ENCODE peak calls at places on chromosomes 2 and 18, in nine cellular contexts. H is PC-3; G is heart left ventricle; K is CD8-positive, alpha-beta T cell; L is lower lobe of right lung; N is gastrocnemius medialis; Z is CD4-positive, alpha-beta T cell; P is left ventricle myocardium inferior; U is WERI-Rb-1. D is an unnamed sample.

GRCh38 chr18:70384181-70384790 is 95.4 kb downstream of the SOCS6 start:
- DNase-seq in H (peak; percentile 96), G (no peak), K (no peak), L (no peak), N (no peak), Z (no peak), P (no peak), U (no peak), D (peak; percentile 69)

GRCh38 chr2:98709530-98709929 is 21.4 kb downstream of the MGAT4A start:
- DNase-seq in H (no peak), G (no peak), K (no peak), L (no peak), N (no peak), Z (no peak), P (no peak), U (no peak), D (no peak)

GRCh38 chr2:120863173-120863545 is 127.5 kb downstream of the GLI2 start:
- DNase-seq in H (no peak), G (no peak), K (no peak), L (peak; percentile 54), N (no peak), Z (no peak), P (no peak), U (no peak), D (no peak)

GRCh38 chr2:53347219-53347618 is 420.4 kb upstream of the CHAC2 start:
- DNase-seq in H (no peak), G (no peak), K (no peak), L (no peak), N (no peak), Z (no peak), P (no peak), U (no peak), D (no peak)

GRCh38 chr18:28177828-28178635 is 1.1 kb upstream of the CDH2 start:
- DNase-seq in H (peak; percentile 66), G (peak; percentile 66), K (no peak), L (no peak), N (no peak), Z (no peak), P (peak; percentile 71), U (peak; percentile 89), D (peak; percentile 21)

GRCh38 chr2:143259368-143259958 is 130.2 kb downstream of the ARHGAP15 start:
- DNase-seq in H (peak; percentile 81), G (peak; percentile 49), K (peak; percentile 63), L (peak; percentile 45), N (peak; percentile 27), Z (peak; percentile 56), P (peak; percentile 29), U (peak; percentile 60), D (peak; percentile 21)

GRCh38 chr2:236798491-236798890 is 228.9 kb downstream of the ACKR3 start:
- DNase-seq in H (no peak), G (no peak), K (no peak), L (no peak), N (no peak), Z (no peak), P (no peak), U (no peak), D (no peak)

GRCh38 chr2:205540066-205540465 is 142.2 kb upstream of the NRP2 start:
- DNase-seq in H (no peak), G (no peak), K (no peak), L (no peak), N (no peak), Z (no peak), P (no peak), U (no peak), D (no peak)

GRCh38 chr18:58496937-58497336 is 132.0 kb downstream of the ALPK2 start:
- DNase-seq in H (peak; percentile 40), G (no peak), K (no peak), L (no peak), N (no peak), Z (no peak), P (no peak), U (peak; percentile 58), D (peak; percentile 3)

GRCh38 chr18:38801640-38802039 is 1236.0 kb upstream of the CELF4 start:
- DNase-seq in H (no peak), G (no peak), K (no peak), L (no peak), N (no peak), Z (no peak), P (no peak), U (peak; percentile 75), D (no peak)

GRCh38 chr2:55048514-55048924 is 1.7 kb downstream of the RTN4 start:
- DNase-seq in H (peak; percentile 47), G (peak; percentile 27), K (no peak), L (no peak), N (no peak), Z (no peak), P (no peak), U (peak; percentile 49), D (peak; percentile 6)

GRCh38 chr2:55049794-55050132 is 488 bp downstream of the RTN4 start:
- DNase-seq in H (no peak), G (no peak), K (no peak), L (no peak), N (peak; percentile 18), Z (no peak), P (no peak), U (no peak), D (peak; percentile 9)

GRCh38 chr2:55051026-55051866 is 995 bp upstream of the RTN4 start:
- DNase-seq in H (peak; percentile 99), G (peak; percentile 51), K (peak; percentile 20), L (no peak), N (peak; percentile 80), Z (no peak), P (peak; percentile 24), U (no peak), D (peak; percentile 92)

GRCh38 chr2:55048925-55049793 is 1.1 kb downstream of the RTN4 start:
- DNase-seq in H (peak; percentile 72), G (peak; percentile 91), K (peak; percentile 40), L (peak; percentile 91), N (peak; percentile 82), Z (peak; percentile 30), P (peak; percentile 88), U (peak; percentile 91), D (peak; percentile 57)

GRCh38 chr2:55050133-55050994 is at the start of gene RTN4:
- DNase-seq in H (peak; percentile 99), G (peak; percentile 99), K (peak; percentile 95), L (peak; percentile 98), N (peak; percentile 99), Z (peak; percentile 94), P (peak; percentile 98), U (peak; percentile 100), D (peak; percentile 98)
- TF ChIP-seq CTCF in H (no peak), G (no peak), K (no peak), L (no peak), N (peak; percentile 5), Z (no peak), P (no peak), U (no peak), D (no peak)

GRCh38 chr2:140596447-140596846 is 1534.4 kb downstream of the LRP1B start:
- DNase-seq in H (no peak), G (no peak), K (no peak), L (no peak), N (no peak), Z (no peak), P (no peak), U (no peak), D (no peak)
- H3K27ac ChIP-seq in H (no peak overlapping the region), G (no peak overlapping the region), K (no peak overlapping the region), L (no peak overlapping the region), N (no peak overlapping the region), Z (no peak overlapping the region), P (no peak overlapping the region), U (no peak overlapping the region), D (no peak overlapping the region)

GRCh38 chr2:86308356-86308755 is 29.1 kb downstream of the REEP1 start:
- DNase-seq in H (no peak), G (no peak), K (no peak), L (no peak), N (no peak), Z (no peak), P (no peak), U (no peak), D (no peak)

GRCh38 chr2:86307431-86307830 is 30.0 kb downstream of the REEP1 start:
- DNase-seq in H (no peak), G (no peak), K (no peak), L (no peak), N (no peak), Z (no peak), P (no peak), U (no peak), D (no peak)

GRCh38 chr2:86311879-86312278 is 25.5 kb downstream of the REEP1 start:
- DNase-seq in H (no peak), G (no peak), K (no peak), L (no peak), N (no peak), Z (no peak), P (no peak), U (no peak), D (no peak)

GRCh38 chr2:86309966-86310365 is 27.5 kb downstream of the REEP1 start:
- DNase-seq in H (no peak), G (no peak), K (no peak), L (no peak), N (no peak), Z (no peak), P (no peak), U (no peak), D (no peak)

DNA sequence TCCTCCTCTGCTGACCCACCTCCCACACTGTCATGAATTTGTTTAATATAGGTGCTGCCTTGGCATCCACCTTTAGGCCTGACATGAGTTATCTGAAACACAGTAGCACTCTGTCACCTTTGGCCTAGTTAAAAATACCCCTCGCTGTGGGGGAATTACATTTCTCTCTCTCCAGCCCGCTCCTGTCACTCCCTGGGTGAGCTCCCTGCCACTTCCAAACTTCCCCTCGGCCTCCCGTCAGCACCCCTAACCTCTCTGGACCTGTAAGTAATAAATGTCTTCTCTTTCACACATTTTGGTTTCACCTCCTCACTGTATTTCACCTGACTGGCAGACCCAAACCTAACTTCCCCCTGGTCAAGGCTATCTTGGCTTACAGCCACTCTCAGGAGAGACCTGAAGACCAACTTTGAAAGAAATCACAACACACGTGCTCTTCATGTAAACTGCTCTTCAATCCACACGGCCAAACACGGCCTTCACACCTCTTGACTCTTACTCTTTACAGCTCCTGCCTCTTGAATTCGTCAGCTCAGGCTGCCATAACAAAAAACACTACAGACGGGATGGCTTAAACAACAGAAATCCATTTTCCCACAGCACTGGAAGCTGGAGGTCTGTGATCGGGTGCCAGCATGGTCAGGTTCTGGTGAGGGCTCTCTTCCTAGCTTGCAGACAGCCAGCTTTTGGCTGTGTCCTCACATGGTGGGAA is 28.3 kb downstream of the REEP1 start:
- DNase-seq in H (no peak), G (no peak), K (no peak), L (no peak), N (no peak), Z (no peak), P (no peak), U (no peak), D (no peak)
- TF ChIP-seq CTCF in H (no peak), G (no peak), K (no peak), L (no peak), N (no peak), Z (no peak), P (no peak), U (no peak), D (no peak)

GRCh38 chr2:217124050-217124449 is 264.2 kb upstream of the TNP1 start:
- DNase-seq in H (no peak), G (no peak), K (no peak), L (no peak), N (no peak), Z (no peak), P (no peak), U (no peak), D (no peak)

GRCh38 chr2:217125004-217125403 is 265.1 kb upstream of the TNP1 start:
- DNase-seq in H (no peak), G (peak; percentile 14), K (no peak), L (no peak), N (peak; percentile 25), Z (no peak), P (no peak), U (no peak), D (no peak)

GRCh38 chr2:217127744-217128143 is 267.9 kb upstream of the TNP1 start:
- DNase-seq in H (no peak), G (no peak), K (no peak), L (no peak), N (no peak), Z (no peak), P (no peak), U (no peak), D (no peak)
- H3K27ac ChIP-seq in H (no peak overlapping the region), G (no peak overlapping the region), K (no peak overlapping the region), L (no peak overlapping the region), N (no peak overlapping the region), Z (no peak overlapping the region), P (no peak overlapping the region), U (no peak overlapping the region), D (no peak overlapping the region)